ENCODE peak calls at places on chromosomes 5 and 9, in six cellular contexts. One of them, this sample, is unnamed.

GRCh38 chr9:70113403-70114022 is 69.9 kb downstream of the MAMDC2 start:
- DNase-seq in activated CD4-positive, CD25-positive, alpha-beta regulatory T cell treated with anti-CD3 and anti-CD28 coated beads, Interleukin-2, amount 50 U/mL, for 72 hours: no peak
- DNase-seq in AG09309: no peak
- DNase-seq in left colon: peak; percentile 29
- DNase-seq in stimulated activated CD4-positive, alpha-beta T cell treated with anti-CD3 and anti-CD28 coated beads, Interleukin-4, amount 100 ng/mL, for 24 hours: peak; percentile 7
- DNase-seq in hepatocyte: peak; percentile 67
- DNase-seq in this sample: no peak

GRCh38 chr9:122001491-122002201 is 91.5 kb downstream of the TTLL11 start:
- DNase-seq in activated CD4-positive, CD25-positive, alpha-beta regulatory T cell treated with anti-CD3 and anti-CD28 coated beads, Interleukin-2, amount 50 U/mL, for 72 hours: no peak
- DNase-seq in AG09309: no peak
- DNase-seq in left colon: no peak
- DNase-seq in stimulated activated CD4-positive, alpha-beta T cell treated with anti-CD3 and anti-CD28 coated beads, Interleukin-4, amount 100 ng/mL, for 24 hours: no peak
- DNase-seq in hepatocyte: no peak
- DNase-seq in this sample: no peak

GRCh38 chr5:179268966-179269693 is 76.1 kb downstream of the ADAMTS2 start:
- DNase-seq in activated CD4-positive, CD25-positive, alpha-beta regulatory T cell treated with anti-CD3 and anti-CD28 coated beads, Interleukin-2, amount 50 U/mL, for 72 hours: peak; percentile 7
- DNase-seq in AG09309: no peak
- DNase-seq in left colon: no peak
- DNase-seq in stimulated activated CD4-positive, alpha-beta T cell treated with anti-CD3 and anti-CD28 coated beads, Interleukin-4, amount 100 ng/mL, for 24 hours: no peak
- DNase-seq in hepatocyte: no peak
- DNase-seq in this sample: no peak

GRCh38 chr9:111588846-111589245 is 10.6 kb downstream of the PTGR1 start:
- DNase-seq in activated CD4-positive, CD25-positive, alpha-beta regulatory T cell treated with anti-CD3 and anti-CD28 coated beads, Interleukin-2, amount 50 U/mL, for 72 hours: no peak
- DNase-seq in AG09309: no peak
- DNase-seq in left colon: no peak
- DNase-seq in stimulated activated CD4-positive, alpha-beta T cell treated with anti-CD3 and anti-CD28 coated beads, Interleukin-4, amount 100 ng/mL, for 24 hours: no peak
- DNase-seq in hepatocyte: no peak
- DNase-seq in this sample: no peak

GRCh38 chr9:93824386-93825294 is 130.5 kb downstream of the BARX1 start:
- DNase-seq in activated CD4-positive, CD25-positive, alpha-beta regulatory T cell treated with anti-CD3 and anti-CD28 coated beads, Interleukin-2, amount 50 U/mL, for 72 hours: no peak
- DNase-seq in AG09309: no peak
- DNase-seq in left colon: no peak
- DNase-seq in stimulated activated CD4-positive, alpha-beta T cell treated with anti-CD3 and anti-CD28 coated beads, Interleukin-4, amount 100 ng/mL, for 24 hours: no peak
- DNase-seq in hepatocyte: no peak
- DNase-seq in this sample: no peak

GRCh38 chr9:14203366-14204056 is 110.4 kb downstream of the NFIB start:
- DNase-seq in activated CD4-positive, CD25-positive, alpha-beta regulatory T cell treated with anti-CD3 and anti-CD28 coated beads, Interleukin-2, amount 50 U/mL, for 72 hours: no peak
- DNase-seq in AG09309: no peak
- DNase-seq in left colon: peak; percentile 80
- DNase-seq in stimulated activated CD4-positive, alpha-beta T cell treated with anti-CD3 and anti-CD28 coated beads, Interleukin-4, amount 100 ng/mL, for 24 hours: no peak
- DNase-seq in hepatocyte: peak; percentile 19
- DNase-seq in this sample: no peak

GRCh38 chr9:109064963-109065701 is 51.8 kb upstream of the CTNNAL1 start:
- DNase-seq in activated CD4-positive, CD25-positive, alpha-beta regulatory T cell treated with anti-CD3 and anti-CD28 coated beads, Interleukin-2, amount 50 U/mL, for 72 hours: no peak
- DNase-seq in AG09309: no peak
- DNase-seq in left colon: no peak
- DNase-seq in stimulated activated CD4-positive, alpha-beta T cell treated with anti-CD3 and anti-CD28 coated beads, Interleukin-4, amount 100 ng/mL, for 24 hours: no peak
- DNase-seq in hepatocyte: peak; percentile 30
- DNase-seq in this sample: no peak

GRCh38 chr5:138503487-138504270 is 38.4 kb downstream of the EGR1 start:
- DNase-seq in activated CD4-positive, CD25-positive, alpha-beta regulatory T cell treated with anti-CD3 and anti-CD28 coated beads, Interleukin-2, amount 50 U/mL, for 72 hours: no peak
- DNase-seq in AG09309: peak; percentile 31
- DNase-seq in left colon: no peak
- DNase-seq in stimulated activated CD4-positive, alpha-beta T cell treated with anti-CD3 and anti-CD28 coated beads, Interleukin-4, amount 100 ng/mL, for 24 hours: peak; percentile 26
- DNase-seq in hepatocyte: peak; percentile 80
- DNase-seq in this sample: no peak

GRCh38 chr9:123881604-123882003 is 48.3 kb downstream of the DENND1A start:
- DNase-seq in activated CD4-positive, CD25-positive, alpha-beta regulatory T cell treated with anti-CD3 and anti-CD28 coated beads, Interleukin-2, amount 50 U/mL, for 72 hours: no peak
- DNase-seq in AG09309: no peak
- DNase-seq in left colon: no peak
- DNase-seq in stimulated activated CD4-positive, alpha-beta T cell treated with anti-CD3 and anti-CD28 coated beads, Interleukin-4, amount 100 ng/mL, for 24 hours: no peak
- DNase-seq in hepatocyte: no peak
- DNase-seq in this sample: no peak

GRCh38 chr9:114223564-114224246 is 68.4 kb downstream of the COL27A1 start:
- DNase-seq in activated CD4-positive, CD25-positive, alpha-beta regulatory T cell treated with anti-CD3 and anti-CD28 coated beads, Interleukin-2, amount 50 U/mL, for 72 hours: no peak
- DNase-seq in AG09309: no peak
- DNase-seq in left colon: no peak
- DNase-seq in stimulated activated CD4-positive, alpha-beta T cell treated with anti-CD3 and anti-CD28 coated beads, Interleukin-4, amount 100 ng/mL, for 24 hours: no peak
- DNase-seq in hepatocyte: no peak
- DNase-seq in this sample: no peak

This sample was measured in AG09319.